ENCODE peak calls at places on chromosomes 1 and 21, in eight cellular contexts. N is left ventricle myocardium inferior; Y is lung; F is CD8-positive, alpha-beta memory T cell; K is mammary epithelial cell; D is K562; V is cardiac muscle cell; U is IMR-90. M is an unnamed sample. For H3K9me3, the result is how much of the 10 kb centered on the place peaks cover.

GRCh38 chr1:115136106-115136505 is 46.8 kb upstream of the TSPAN2 start:
- DNase-seq in N (no peak), Y (no peak), F (no peak), K (peak), D (no peak), V (no peak), U (no peak), M (no peak)

GRCh38 chr1:111738436-111739221 is 566 bp downstream of the INKA2 start:
- DNase-seq in N (peak), Y (peak), F (peak), K (peak), D (peak), V (peak), U (peak), M (peak)

GRCh38 chr1:45508295-45509151 is 8.4 kb downstream of the MMACHC start:
- DNase-seq in N (no peak), Y (no peak), F (no peak), K (no peak), D (peak), V (no peak), U (no peak), M (no peak)

GRCh38 chr21:34817821-34818662 is 149.2 kb downstream of the CLIC6 start:
- DNase-seq in N (no peak), Y (no peak), F (no peak), K (no peak), D (no peak), V (no peak), U (no peak), M (no peak)

GRCh38 chr1:13794231-13795187 is 94.5 kb downstream of the PRDM2 start:
- DNase-seq in N (no peak), Y (no peak), F (no peak), K (no peak), D (no peak), V (no peak), U (no peak), M (no peak)

GRCh38 chr1:110003747-110004428 is 19.3 kb downstream of the AHCYL1 start:
- DNase-seq in N (peak), Y (peak), F (no peak), K (peak), D (peak), V (peak), U (peak), M (no peak)

GRCh38 chr1:63230722-63231121 is 91.6 kb upstream of the FOXD3 start:
- DNase-seq in N (no peak), Y (no peak), F (no peak), K (no peak), D (no peak), V (no peak), U (no peak), M (no peak)

GRCh38 chr1:33391669-33392068 is 39.2 kb downstream of the PHC2 start:
- DNase-seq in N (no peak), Y (no peak), F (no peak), K (no peak), D (no peak), V (no peak), U (no peak), M (no peak)

GRCh38 chr1:5562331-5562730 is 429.9 kb downstream of the NPHP4 start:
- DNase-seq in N (no peak), Y (no peak), F (no peak), K (no peak), D (no peak), V (no peak), U (no peak), M (no peak)

GRCh38 chr1:17588048-17588781 is 48.7 kb downstream of the ARHGEF10L start:
- DNase-seq in N (peak), Y (no peak), F (no peak), K (peak), D (no peak), V (peak), U (peak), M (no peak)

GRCh38 chr1:10765734-10766478 is 30.5 kb downstream of the CASZ1 start:
- DNase-seq in N (no peak), Y (peak), F (no peak), K (peak), D (no peak), V (no peak), U (no peak), M (no peak)

DNA sequence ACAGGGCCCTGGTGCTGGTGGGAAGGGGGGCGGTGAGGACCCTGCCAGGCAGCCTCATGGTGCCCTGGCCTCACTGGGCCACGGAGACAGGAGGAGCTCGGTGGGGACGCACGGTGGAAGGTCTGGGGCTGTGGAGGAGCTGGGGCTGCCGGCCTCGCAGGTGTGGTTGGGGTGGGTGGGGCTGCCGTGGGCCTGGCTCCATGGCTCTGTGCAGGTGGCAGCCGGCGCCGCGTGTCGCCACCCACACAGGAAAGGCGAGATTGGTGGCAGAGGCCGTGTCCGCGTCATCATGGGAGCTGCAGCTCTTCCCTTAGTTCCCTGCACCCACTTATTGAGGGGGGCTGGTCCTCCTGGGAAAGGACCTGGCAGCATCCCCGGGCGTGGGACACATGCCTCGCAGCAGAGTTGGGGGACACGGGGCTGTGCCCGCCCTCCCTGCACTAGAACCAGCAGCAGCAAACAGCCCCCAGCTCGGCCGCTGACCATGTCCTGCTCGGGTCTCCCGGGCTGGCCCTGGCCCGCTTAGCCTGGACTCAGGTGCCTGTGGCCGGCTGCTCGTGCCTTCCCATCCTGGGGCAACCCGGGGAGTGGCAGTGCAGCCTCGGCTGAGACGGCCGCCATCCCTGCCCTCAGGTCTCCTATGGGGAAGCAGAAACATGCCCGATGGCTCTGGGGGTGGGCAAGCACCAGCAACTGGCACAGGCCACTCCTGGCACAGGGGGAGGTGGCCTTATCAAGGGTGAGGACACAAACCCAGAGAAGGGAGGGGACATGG is 7.5 kb upstream of the TTC34 start:
- DNase-seq in N (no peak), Y (no peak), F (no peak), K (no peak), D (no peak), V (no peak), U (no peak), M (no peak)
- H3K9me3 ChIP-seq in N (under half), Y (under half), F (under half), K (under half), D (under half), V (under half), U (half or more), M (under half)

GRCh38 chr21:30717105-30717504 is 1.5 kb downstream of the KRTAP21-3 start:
- DNase-seq in N (no peak), Y (no peak), F (no peak), K (no peak), D (no peak), V (no peak), U (no peak), M (no peak)
- H3K9me3 ChIP-seq in N (under half), Y (under half), F (under half), K (under half), D (under half), V (under half), U (under half), M (under half)

DNA sequence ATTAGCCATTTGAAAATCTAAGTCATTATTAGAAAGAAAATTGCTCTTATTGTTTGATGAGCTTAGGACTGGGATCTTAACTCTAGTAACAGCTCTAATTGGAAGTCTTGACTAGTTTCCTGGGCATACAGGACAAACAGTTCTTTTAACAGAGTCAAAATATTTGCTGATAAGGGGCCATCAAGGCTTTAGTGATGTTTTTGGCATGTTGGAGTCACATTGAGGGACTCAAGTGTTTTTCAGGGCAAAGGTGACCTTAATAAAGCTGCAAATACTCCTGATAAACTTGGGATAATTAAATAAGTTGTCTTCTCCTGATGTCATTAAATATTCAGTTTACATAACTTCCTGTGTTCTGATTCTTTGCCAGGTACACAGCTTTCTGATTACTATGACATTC is 6.5 kb upstream of the KRTAP19-7 start:
- DNase-seq in N (no peak), Y (no peak), F (no peak), K (no peak), D (no peak), V (no peak), U (no peak), M (no peak)
- H3K9me3 ChIP-seq in N (under half), Y (under half), F (under half), K (under half), D (under half), V (under half), U (under half), M (under half)

GRCh38 chr21:18495553-18495952 is 92.0 kb upstream of the TMPRSS15 start:
- DNase-seq in N (no peak), Y (no peak), F (no peak), K (no peak), D (no peak), V (no peak), U (no peak), M (no peak)
- H3K9me3 ChIP-seq in N (under half), Y (under half), F (under half), K (under half), D (under half), V (under half), U (under half), M (under half)

GRCh38 chr1:238484121-238484520 is 593.4 kb upstream of the ZP4 start:
- DNase-seq in N (no peak), Y (no peak), F (no peak), K (peak), D (no peak), V (no peak), U (peak), M (no peak)

GRCh38 chr1:238488406-238488805 is 597.7 kb upstream of the ZP4 start:
- DNase-seq in N (no peak), Y (no peak), F (no peak), K (no peak), D (no peak), V (no peak), U (peak), M (no peak)

GRCh38 chr1:238487931-238488330 is 597.2 kb upstream of the ZP4 start:
- DNase-seq in N (no peak), Y (no peak), F (no peak), K (no peak), D (no peak), V (no peak), U (peak), M (no peak)

GRCh38 chr1:238485062-238485905 is 594.6 kb upstream of the ZP4 start:
- DNase-seq in N (no peak), Y (no peak), F (no peak), K (peak), D (no peak), V (peak), U (peak), M (no peak)

GRCh38 chr1:238485906-238486219 is 595.1 kb upstream of the ZP4 start:
- DNase-seq in N (no peak), Y (no peak), F (no peak), K (no peak), D (no peak), V (no peak), U (no peak), M (no peak)
- H3K9me3 ChIP-seq in N (under half), Y (under half), F (under half), K (under half), D (under half), V (under half), U (under half), M (under half)

GRCh38 chr1:105208581-105208980 is 1458.9 kb downstream of the AMY1C start:
- DNase-seq in N (no peak), Y (no peak), F (no peak), K (no peak), D (no peak), V (no peak), U (no peak), M (no peak)
- H3K9me3 ChIP-seq in N (under half), Y (under half), F (under half), K (under half), D (under half), V (under half), U (under half), M (under half)

GRCh38 chr1:97314685-97315084 is 593.1 kb downstream of the PTBP2 start:
- DNase-seq in N (no peak), Y (no peak), F (no peak), K (no peak), D (no peak), V (no peak), U (no peak), M (no peak)
- H3K9me3 ChIP-seq in N (under half), Y (under half), F (under half), K (under half), D (under half), V (under half), U (under half), M (under half)

GRCh38 chr1:147213271-147213670 is 11.9 kb downstream of the FMO5 start:
- DNase-seq in N (no peak), Y (no peak), F (no peak), K (no peak), D (no peak), V (no peak), U (no peak), M (no peak)
- H3K9me3 ChIP-seq in N (under half), Y (under half), F (under half), K (under half), D (under half), V (under half), U (under half), M (under half)

DNA sequence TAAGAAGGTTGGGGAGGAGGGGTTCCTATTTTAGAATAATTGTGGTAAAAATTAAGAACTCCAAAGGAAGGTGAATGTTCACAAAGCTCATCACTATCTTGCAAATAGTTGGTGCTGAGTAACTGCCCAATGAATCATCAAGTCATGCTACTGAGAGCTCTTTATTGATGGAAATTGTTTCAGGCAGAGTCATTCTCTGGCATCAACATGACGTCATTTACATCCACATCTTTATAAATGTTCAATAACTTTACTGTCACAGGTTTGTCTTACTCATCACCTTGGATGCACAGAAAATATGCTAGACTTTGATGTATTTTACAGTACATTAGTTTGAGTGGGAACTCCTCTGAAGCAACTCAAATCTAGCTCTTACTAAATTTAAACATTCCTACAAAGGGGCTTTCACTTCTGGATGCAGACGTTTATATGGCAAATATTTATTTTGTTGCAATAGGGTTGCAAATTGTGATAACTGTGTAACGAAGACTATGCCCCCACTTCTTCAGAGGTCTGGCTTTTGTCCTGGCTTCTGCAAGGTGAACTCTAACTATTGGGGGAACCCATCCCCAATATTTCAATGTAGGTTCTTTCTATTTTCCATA is 273.7 kb upstream of the AJAP1 start:
- DNase-seq in N (no peak), Y (no peak), F (no peak), K (peak), D (no peak), V (no peak), U (no peak), M (no peak)
- H3K9me3 ChIP-seq in N (under half), Y (under half), F (under half), K (under half), D (under half), V (under half), U (under half), M (under half)

DNA sequence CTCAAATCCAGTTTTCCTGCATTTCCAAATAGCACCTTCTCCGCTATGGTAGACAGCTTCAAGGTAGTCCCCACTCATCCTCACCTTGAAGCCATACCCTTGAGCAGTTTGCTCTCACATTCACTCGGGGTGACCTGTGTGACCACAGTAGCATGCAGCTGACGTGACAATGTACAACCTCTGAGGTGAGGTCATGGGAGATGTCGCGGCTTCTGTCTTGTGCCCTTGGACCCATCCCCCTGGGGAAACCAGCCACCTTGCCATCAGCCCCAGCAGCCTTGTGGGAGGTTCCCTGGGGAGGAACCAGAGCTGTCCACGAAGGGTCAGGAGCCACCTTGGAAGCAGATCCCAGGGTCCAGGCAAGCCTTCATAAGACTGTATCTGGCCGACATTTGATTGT is 38.3 kb upstream of the DUSP10 start:
- DNase-seq in N (no peak), Y (no peak), F (no peak), K (no peak), D (no peak), V (no peak), U (no peak), M (no peak)
- H3K9me3 ChIP-seq in N (under half), Y (under half), F (under half), K (under half), D (under half), V (under half), U (under half), M (under half)